ENCODE peak calls at places on chromosomes 16 and 17, in seven cellular contexts. E is stimulated activated CD4-positive, alpha-beta T cell treated with anti-CD3 and anti-CD28 coated beads, Interleukin-4, amount 100 ng/mL, for 48 hours; O is HFFc6; A is stimulated activated naive CD8-positive, alpha-beta T cell treated with anti-CD3 and anti-CD28 coated beads, Interleukin-15, Interleukin-2, amounts not matched to agents 100 U/mL and 50 U/mL, for 24 hours; T is ureter; G is fibroblast of pulmonary artery; U is IMR-90. I is an unnamed sample.
A peak's percentile ranks its signal among the peaks of the same experiment; 100 is the strongest.

GRCh38 chr17:76179496-76180467 is 38.7 kb upstream of the FOXJ1 start:
- DNase-seq in O (no peak), G (peak; percentile 49), U (peak; percentile 50), T (no peak), E (no peak), A (no peak), I (peak; percentile 71)

GRCh38 chr16:73572135-73572534 is 524.2 kb upstream of the ZFHX3 start:
- DNase-seq in A (no peak), E (no peak), G (peak; percentile 11), U (no peak), T (peak; percentile 48), O (no peak), I (no peak)

GRCh38 chr16:52592778-52593177 is 45.8 kb upstream of the TOX3 start:
- DNase-seq in U (no peak), E (no peak), O (no peak), A (no peak), G (no peak), T (no peak), I (no peak)

GRCh38 chr17:75814900-75815373 is 29.3 kb downstream of the UNC13D start:
- DNase-seq in O (peak; percentile 66), U (peak; percentile 79), T (no peak), E (no peak), A (no peak), G (peak; percentile 64), I (no peak)

GRCh38 chr16:17836868-17837602 is 366.3 kb upstream of the XYLT1 start:
- DNase-seq in U (peak; percentile 98), G (peak; percentile 48), A (no peak), O (peak; percentile 96), T (no peak), E (no peak), I (no peak)

GRCh38 chr17:21375757-21376584 is at the start of gene KCNJ12:
- DNase-seq in E (no peak), O (no peak), A (no peak), U (no peak), G (no peak), T (no peak), I (no peak)

GRCh38 chr17:76840884-76841775 is 27.1 kb upstream of the MGAT5B start:
- DNase-seq in E (no peak), T (no peak), U (no peak), A (no peak), G (peak; percentile 39), O (no peak), I (no peak)

GRCh38 chr17:48486557-48486956 is 44.3 kb downstream of the HOXB1 start:
- DNase-seq in G (peak; percentile 91), O (peak; percentile 91), A (no peak), U (peak; percentile 100), T (peak; percentile 57), E (no peak), I (no peak)

GRCh38 chr16:2787406-2787805 is at the start of gene PRSS33:
- DNase-seq in A (no peak), U (no peak), T (no peak), O (no peak), G (no peak), E (no peak), I (no peak)

GRCh38 chr17:81251091-81251942 is 12.2 kb downstream of the NDUFAF8 start:
- DNase-seq in E (no peak), U (no peak), A (no peak), T (no peak), O (no peak), G (no peak), I (no peak)

GRCh38 chr16:64453643-64454042 is 668.2 kb downstream of the CDH11 start:
- DNase-seq in E (no peak), U (no peak), T (no peak), A (no peak), O (no peak), G (no peak), I (no peak)

GRCh38 chr17:73057196-73057595 is 35.3 kb downstream of the SLC39A11 start:
- DNase-seq in T (no peak), G (no peak), U (no peak), A (no peak), E (no peak), O (no peak), I (no peak)

GRCh38 chr17:11644265-11645212 is 46.3 kb downstream of the DNAH9 start:
- DNase-seq in T (peak; percentile 74), E (peak; percentile 28), A (peak; percentile 31), G (peak; percentile 57), O (peak; percentile 30), U (peak; percentile 36), I (peak; percentile 61)

GRCh38 chr17:69540356-69540755 is 125.9 kb downstream of the MAP2K6 start:
- DNase-seq in T (no peak), A (no peak), U (no peak), O (peak; percentile 10), G (peak; percentile 71), E (no peak), I (no peak)

GRCh38 chr17:14225153-14226004 is 11.3 kb downstream of the CDRT15 start:
- DNase-seq in G (no peak), A (no peak), O (no peak), E (no peak), T (no peak), U (no peak), I (no peak)

GRCh38 chr17:16269658-16270057 is 52.6 kb downstream of the PIGL start:
- DNase-seq in U (peak; percentile 87), O (peak; percentile 39), G (peak; percentile 59), E (no peak), A (no peak), T (no peak), I (no peak)

GRCh38 chr16:83813818-83814653 is 6.3 kb downstream of the HSBP1 start:
- DNase-seq in E (no peak), A (no peak), T (no peak), O (peak; percentile 29), G (peak; percentile 62), U (peak; percentile 80), I (no peak)

GRCh38 chr17:9004961-9005285 is 16.4 kb upstream of the NTN1 start:
- DNase-seq in E (no peak), A (no peak), O (no peak), G (no peak), U (no peak), T (no peak), I (no peak)

GRCh38 chr17:40307001-40307690 is 1.8 kb upstream of the RARA start:
- DNase-seq in A (peak; percentile 12), G (no peak), E (no peak), U (no peak), T (peak; percentile 55), O (peak; percentile 56), I (peak; percentile 30)

GRCh38 chr17:64403881-64404460 is 13.3 kb upstream of the PECAM1 start:
- DNase-seq in U (no peak), O (no peak), E (no peak), A (no peak), G (no peak), T (no peak), I (no peak)

GRCh38 chr16:81779540-81780320 is 639 bp downstream of the PLCG2 start:
- DNase-seq in E (no peak), A (peak; percentile 37), G (peak; percentile 4), T (no peak), U (no peak), O (no peak), I (peak; percentile 20)

GRCh38 chr17:71287246-71287828 is 833.5 kb upstream of the SOX9 start:
- DNase-seq in E (no peak), T (no peak), O (no peak), G (peak; percentile 1), A (no peak), U (no peak), I (no peak)

GRCh38 chr17:75557075-75557851 is 30.3 kb upstream of the MYO15B start:
- DNase-seq in U (peak; percentile 17), G (peak; percentile 21), O (peak; percentile 77), T (peak; percentile 68), E (no peak), A (no peak), I (no peak)

GRCh38 chr17:29018788-29019474 is 13.1 kb upstream of the SEZ6 start:
- DNase-seq in E (no peak), G (no peak), U (no peak), O (no peak), A (no peak), T (no peak), I (no peak)

GRCh38 chr16:30028438-30029093 is 2.5 kb downstream of the TLCD3B start:
- DNase-seq in G (no peak), A (peak; percentile 51), T (no peak), E (no peak), U (no peak), O (no peak), I (no peak)

GRCh38 chr16:2236362-2237075 is at the start of gene DNASE1L2:
- DNase-seq in O (no peak), A (no peak), T (no peak), G (peak; percentile 21), E (no peak), U (no peak), I (no peak)

GRCh38 chr16:75011634-75012307 is 12.9 kb downstream of the ZNRF1 start:
- DNase-seq in O (peak; percentile 78), T (peak; percentile 53), U (peak; percentile 92), A (peak; percentile 54), E (peak; percentile 50), G (peak; percentile 85), I (peak; percentile 86)

GRCh38 chr17:65553646-65554567 is 7.5 kb downstream of the AXIN2 start:
- DNase-seq in G (no peak), O (no peak), T (no peak), E (peak; percentile 19), A (no peak), U (peak; percentile 17), I (peak; percentile 30)

GRCh38 chr16:80887062-80887461 is 82.7 kb upstream of the CDYL2 start:
- DNase-seq in T (no peak), A (no peak), O (no peak), E (no peak), G (no peak), U (no peak), I (no peak)

GRCh38 chr17:69547947-69548346 is 133.4 kb downstream of the MAP2K6 start:
- DNase-seq in G (no peak), U (no peak), T (no peak), O (no peak), A (no peak), E (no peak), I (no peak)

GRCh38 chr17:39617446-39618251 is 9.1 kb upstream of the PPP1R1B start:
- DNase-seq in O (peak; percentile 30), T (peak; percentile 69), U (peak; percentile 13), E (peak; percentile 42), A (peak; percentile 66), G (peak; percentile 57), I (peak; percentile 54)

GRCh38 chr16:31458073-31458834 is 1.0 kb upstream of the ARMC5 start:
- DNase-seq in T (no peak), A (peak; percentile 65), U (peak; percentile 45), E (no peak), O (peak; percentile 21), G (peak; percentile 46), I (peak; percentile 63)

GRCh38 chr16:78237346-78237745 is 137.9 kb downstream of the WWOX start:
- DNase-seq in T (no peak), A (no peak), U (no peak), G (no peak), E (no peak), O (no peak), I (no peak)

I was measured in activated naive CD4-positive, alpha-beta T cell treated with anti-CD3 and anti-CD28 coated beads for 36 hours.